ENCODE peak calls at places on chromosomes 7 and 10, in four cellular contexts. O is OCI-LY7, S is AG09319, X is psoas muscle. Q is an unnamed sample.
A peak's percentile ranks its signal among the peaks of the same experiment; 100 is the strongest.

GRCh38 chr7:129163875-129164544 is 19.5 kb downstream of the TSPAN33 start:
- DNase-seq in O (peak; percentile 69), S (peak; percentile 38), X (no peak), Q (no peak)

GRCh38 chr10:97895915-97896314 is 46.3 kb downstream of the GOLGA7B start:
- DNase-seq in O (no peak), S (no peak), X (no peak), Q (no peak)

GRCh38 chr10:116728526-116729096 is 13.8 kb downstream of the HSPA12A start:
- DNase-seq in O (no peak), S (no peak), X (no peak), Q (no peak)

GRCh38 chr10:114370199-114370598 is 34.1 kb downstream of the AFAP1L2 start:
- DNase-seq in O (no peak), S (no peak), X (no peak), Q (no peak)

GRCh38 chr7:39547336-39547735 is 18.9 kb upstream of the YAE1 start:
- DNase-seq in O (no peak), S (no peak), X (no peak), Q (no peak)

GRCh38 chr10:130761032-130761575 is 550.4 kb downstream of the TCERG1L start:
- DNase-seq in O (no peak), S (no peak), X (no peak), Q (no peak)

GRCh38 chr10:133261726-133262325 is 14.8 kb downstream of the ADAM8 start:
- DNase-seq in O (peak; percentile 84), S (peak; percentile 19), X (peak; percentile 91), Q (peak; percentile 95)

GRCh38 chr10:107067843-107068242 is 96.7 kb downstream of the SORCS1 start:
- DNase-seq in O (no peak), S (no peak), X (no peak), Q (no peak)

GRCh38 chr7:101126651-101127459 is at the start of gene SERPINE1:
- DNase-seq in O (peak; percentile 76), S (peak; percentile 99), X (peak; percentile 91), Q (peak; percentile 84)

GRCh38 chr7:123393623-123394022 is 140.8 kb downstream of the IQUB start:
- DNase-seq in O (no peak), S (no peak), X (no peak), Q (no peak)

DNA sequence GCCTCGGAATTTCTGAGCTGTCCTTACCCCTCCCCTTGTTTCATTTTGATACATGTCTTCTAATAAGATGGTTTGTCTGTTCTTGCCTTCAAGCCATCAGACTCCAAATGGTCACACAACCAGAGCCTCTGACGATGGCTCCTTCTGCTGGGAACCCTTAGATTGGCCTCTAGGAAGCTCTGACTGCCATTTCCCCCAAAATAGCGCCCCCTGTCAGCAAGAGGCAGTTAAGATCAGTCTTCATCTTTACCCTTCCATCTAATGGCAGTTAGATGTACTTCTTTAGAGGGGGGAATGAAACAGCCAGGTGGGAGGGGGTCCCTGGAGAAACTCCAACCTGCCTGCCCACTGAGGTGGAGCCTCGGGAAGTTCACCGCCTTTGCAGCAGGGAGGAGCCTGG is 85.8 kb upstream of the GPR22 start:
- DNase-seq in O (peak; percentile 10), S (no peak), X (no peak), Q (no peak)
- TF ChIP-seq CTCF in O (peak; percentile 66), S (no peak), X (no peak), Q (no peak)

GRCh38 chr10:13440709-13441061 is 88.1 kb downstream of the BEND7 start:
- DNase-seq in O (no peak), S (no peak), X (no peak), Q (no peak)
- TF ChIP-seq CTCF in O (peak; percentile 29), S (no peak), X (no peak), Q (no peak)

GRCh38 chr7:50614721-50615518 is 49.7 kb upstream of the DDC start:
- DNase-seq in O (peak; percentile 15), S (no peak), X (no peak), Q (no peak)
- TF ChIP-seq CTCF in O (peak; percentile 58), S (peak; percentile 3), X (peak; percentile 43), Q (peak; percentile 3)

DNA sequence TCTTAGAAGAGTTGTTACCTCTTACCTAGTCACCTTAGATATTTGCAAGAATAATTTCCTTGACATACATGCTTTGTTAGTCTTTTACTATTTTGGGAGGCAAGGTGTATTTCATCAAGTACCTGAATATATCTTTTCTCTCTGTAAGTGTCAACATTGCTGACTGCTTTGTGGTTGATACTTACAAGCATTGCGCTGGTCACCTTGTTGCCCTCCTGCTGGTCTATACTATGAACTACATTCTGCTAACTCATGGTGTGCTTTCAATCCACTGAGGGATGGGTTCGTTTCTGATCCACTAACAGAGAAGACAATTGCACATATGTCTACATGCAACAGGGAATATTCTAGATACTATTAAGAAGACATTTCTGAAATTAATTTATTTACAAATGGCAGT is 837.8 kb upstream of the COBL start:
- DNase-seq in O (no peak), S (no peak), X (no peak), Q (no peak)
- TF ChIP-seq CTCF in O (peak; percentile 13), S (no peak), X (no peak), Q (no peak)

DNA sequence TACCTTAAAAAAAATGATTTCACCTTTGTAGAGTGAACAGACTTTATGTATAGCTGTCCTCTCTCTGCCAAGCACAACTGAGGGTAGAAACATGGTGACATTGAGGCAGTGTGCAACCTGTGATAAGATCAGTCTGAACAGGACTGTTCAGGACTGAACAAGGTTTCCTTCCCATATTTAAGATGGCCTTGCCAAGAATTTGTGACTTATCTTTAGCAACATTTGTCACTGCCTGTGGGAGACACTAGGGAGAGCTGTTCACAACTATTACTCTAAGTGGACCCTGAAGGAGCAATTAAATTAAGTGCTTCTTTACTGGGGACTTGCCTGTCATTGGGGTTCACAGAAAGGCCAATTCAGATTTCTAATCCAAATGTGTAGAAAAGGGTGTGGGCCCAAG is 6.7 kb downstream of the OR13A1 start:
- DNase-seq in O (peak; percentile 44), S (no peak), X (no peak), Q (no peak)
- TF ChIP-seq CTCF in O (peak; percentile 60), S (no peak), X (no peak), Q (peak; percentile 21)

DNA sequence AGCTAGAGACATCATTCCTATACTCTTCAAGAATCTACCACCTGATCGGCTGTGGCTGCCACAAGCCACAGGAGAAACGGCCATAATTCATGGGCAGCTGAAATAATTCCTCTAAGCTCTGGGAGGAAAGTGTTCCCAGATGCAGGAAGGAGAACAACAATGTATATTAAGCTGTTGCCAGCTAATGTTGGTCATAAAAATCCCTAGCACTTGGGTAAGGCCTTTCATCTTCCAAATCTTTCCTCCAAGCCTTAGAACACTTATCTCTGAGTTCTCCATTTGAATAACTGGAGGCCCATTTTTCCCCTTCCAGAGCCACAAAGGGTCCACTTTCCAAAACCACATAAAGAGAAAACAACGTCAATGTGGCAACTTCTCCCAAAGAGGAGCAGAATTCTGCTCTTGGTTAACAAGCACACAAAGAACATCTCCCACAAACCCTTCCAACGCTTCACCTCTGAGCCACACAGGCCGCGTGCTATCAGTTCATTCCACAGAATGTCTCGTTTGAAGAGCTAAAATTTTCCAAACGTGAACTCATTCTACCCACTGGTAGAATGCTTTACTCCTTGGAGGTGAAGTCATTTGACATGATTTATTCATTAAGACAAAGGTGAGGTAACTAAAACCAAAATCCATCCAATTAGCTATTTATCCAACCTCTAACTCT is 11.2 kb downstream of the KCNMA1 start:
- DNase-seq in O (no peak), S (no peak), X (no peak), Q (no peak)
- TF ChIP-seq CTCF in O (no peak), S (no peak), X (no peak), Q (no peak)

GRCh38 chr7:73611017-73611555 is 13.2 kb downstream of the MLXIPL start:
- DNase-seq in O (no peak), S (no peak), X (no peak), Q (no peak)
- TF ChIP-seq CTCF in O (no peak), S (no peak), X (no peak), Q (no peak)

Q was measured in GM10248.